ENCODE peak calls at places on chromosomes 16 and 17, in ten cellular contexts. One of them, this sample, is unnamed.

GRCh38 chr16:2033057-2033911 is 6.6 kb downstream of the NHERF2 start:
- DNase-seq in heart left ventricle: peak
- DNase-seq in body of pancreas: no peak
- DNase-seq in mesendoderm: peak
- DNase-seq in thyroid gland: no peak
- DNase-seq in CD8-positive, alpha-beta memory T cell: no peak
- DNase-seq in tibial artery: peak
- DNase-seq in GM06990: no peak
- DNase-seq in neural progenitor cell: peak
- DNase-seq in OCI-LY7: no peak
- DNase-seq in this sample: no peak

GRCh38 chr16:11384184-11384955 is 39.1 kb downstream of the RMI2 start:
- DNase-seq in heart left ventricle: peak
- DNase-seq in body of pancreas: no peak
- DNase-seq in mesendoderm: no peak
- DNase-seq in thyroid gland: no peak
- DNase-seq in CD8-positive, alpha-beta memory T cell: no peak
- DNase-seq in tibial artery: no peak
- DNase-seq in GM06990: no peak
- DNase-seq in neural progenitor cell: no peak
- DNase-seq in OCI-LY7: no peak
- DNase-seq in this sample: no peak

GRCh38 chr16:9966569-9967157 is 215.6 kb downstream of the GRIN2A start:
- DNase-seq in heart left ventricle: no peak
- DNase-seq in body of pancreas: no peak
- DNase-seq in mesendoderm: peak
- DNase-seq in thyroid gland: no peak
- DNase-seq in CD8-positive, alpha-beta memory T cell: no peak
- DNase-seq in tibial artery: no peak
- DNase-seq in GM06990: peak
- DNase-seq in neural progenitor cell: no peak
- DNase-seq in OCI-LY7: no peak
- DNase-seq in this sample: no peak

GRCh38 chr16:782263-782662 is 5.9 kb downstream of the RPUSD1 start:
- DNase-seq in heart left ventricle: no peak
- DNase-seq in body of pancreas: no peak
- DNase-seq in mesendoderm: no peak
- DNase-seq in thyroid gland: no peak
- DNase-seq in CD8-positive, alpha-beta memory T cell: no peak
- DNase-seq in tibial artery: no peak
- DNase-seq in GM06990: no peak
- DNase-seq in neural progenitor cell: no peak
- DNase-seq in OCI-LY7: no peak
- DNase-seq in this sample: no peak

GRCh38 chr17:2703181-2703580 is 8.4 kb downstream of the CLUH start:
- DNase-seq in heart left ventricle: peak
- DNase-seq in body of pancreas: no peak
- DNase-seq in mesendoderm: no peak
- DNase-seq in thyroid gland: peak
- DNase-seq in CD8-positive, alpha-beta memory T cell: no peak
- DNase-seq in tibial artery: no peak
- DNase-seq in GM06990: no peak
- DNase-seq in neural progenitor cell: no peak
- DNase-seq in OCI-LY7: no peak
- DNase-seq in this sample: no peak

GRCh38 chr16:85717393-85718152 is 28.8 kb upstream of the GINS2 start:
- DNase-seq in heart left ventricle: peak
- DNase-seq in body of pancreas: peak
- DNase-seq in mesendoderm: peak
- DNase-seq in thyroid gland: peak
- DNase-seq in CD8-positive, alpha-beta memory T cell: peak
- DNase-seq in tibial artery: no peak
- DNase-seq in GM06990: peak
- DNase-seq in neural progenitor cell: peak
- DNase-seq in OCI-LY7: peak
- DNase-seq in this sample: no peak

GRCh38 chr17:39676198-39676819 is 8.1 kb downstream of the PNMT start:
- DNase-seq in heart left ventricle: peak
- DNase-seq in body of pancreas: peak
- DNase-seq in mesendoderm: no peak
- DNase-seq in thyroid gland: peak
- DNase-seq in CD8-positive, alpha-beta memory T cell: peak
- DNase-seq in tibial artery: peak
- DNase-seq in GM06990: peak
- DNase-seq in neural progenitor cell: no peak
- DNase-seq in OCI-LY7: peak
- DNase-seq in this sample: no peak

GRCh38 chr17:44900894-44901293 is 1.6 kb upstream of the EFTUD2 start:
- DNase-seq in heart left ventricle: no peak
- DNase-seq in body of pancreas: no peak
- DNase-seq in mesendoderm: no peak
- DNase-seq in thyroid gland: peak
- DNase-seq in CD8-positive, alpha-beta memory T cell: no peak
- DNase-seq in tibial artery: peak
- DNase-seq in GM06990: no peak
- DNase-seq in neural progenitor cell: no peak
- DNase-seq in OCI-LY7: no peak
- DNase-seq in this sample: peak

DNA sequence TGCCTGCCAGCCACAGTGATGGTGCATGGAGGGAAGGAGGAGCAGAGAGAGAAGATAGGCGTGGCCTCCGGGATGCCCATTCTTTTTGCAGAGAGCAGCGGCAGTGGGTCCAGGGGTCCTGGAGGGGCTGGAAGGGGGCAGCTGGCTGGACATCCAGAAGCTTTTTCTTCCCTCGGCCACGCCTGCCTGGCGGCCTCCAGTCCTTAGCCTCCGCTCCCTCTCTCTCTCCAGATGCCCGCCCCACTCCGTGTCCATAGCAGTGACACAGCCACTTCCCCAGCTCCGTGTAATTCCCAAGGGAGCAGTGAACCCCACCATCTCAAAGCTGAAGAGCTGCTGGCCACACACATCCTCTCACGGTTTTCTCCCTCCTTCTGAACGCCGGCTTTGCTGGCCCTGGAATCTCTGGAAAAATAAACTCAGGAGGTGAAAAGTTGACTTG is 26.3 kb upstream of the CDC42EP4 start:
- DNase-seq in heart left ventricle: no peak
- DNase-seq in body of pancreas: no peak
- DNase-seq in mesendoderm: no peak
- DNase-seq in thyroid gland: peak
- DNase-seq in CD8-positive, alpha-beta memory T cell: no peak
- DNase-seq in tibial artery: peak
- DNase-seq in GM06990: no peak
- DNase-seq in neural progenitor cell: no peak
- DNase-seq in OCI-LY7: no peak
- DNase-seq in this sample: no peak
- H3K4me3 ChIP-seq in heart left ventricle: no peak
- H3K4me3 ChIP-seq in body of pancreas: no peak
- H3K4me3 ChIP-seq in mesendoderm: no peak
- H3K4me3 ChIP-seq in thyroid gland: no peak
- H3K4me3 ChIP-seq in CD8-positive, alpha-beta memory T cell: no peak
- H3K4me3 ChIP-seq in tibial artery: peak
- H3K4me3 ChIP-seq in GM06990: no peak
- H3K4me3 ChIP-seq in neural progenitor cell: no peak
- H3K4me3 ChIP-seq in OCI-LY7: no peak
- H3K4me3 ChIP-seq in this sample: peak

GRCh38 chr17:80889231-80889896 is 102.3 kb upstream of the CHMP6 start:
- DNase-seq in heart left ventricle: no peak
- DNase-seq in body of pancreas: no peak
- DNase-seq in mesendoderm: no peak
- DNase-seq in thyroid gland: no peak
- DNase-seq in CD8-positive, alpha-beta memory T cell: no peak
- DNase-seq in tibial artery: no peak
- DNase-seq in GM06990: no peak
- DNase-seq in neural progenitor cell: no peak
- DNase-seq in OCI-LY7: no peak
- DNase-seq in this sample: no peak

GRCh38 chr17:80889897-80890550 is 101.6 kb upstream of the CHMP6 start:
- DNase-seq in heart left ventricle: no peak
- DNase-seq in body of pancreas: no peak
- DNase-seq in mesendoderm: no peak
- DNase-seq in thyroid gland: no peak
- DNase-seq in CD8-positive, alpha-beta memory T cell: peak
- DNase-seq in tibial artery: no peak
- DNase-seq in GM06990: no peak
- DNase-seq in neural progenitor cell: no peak
- DNase-seq in OCI-LY7: no peak
- DNase-seq in this sample: no peak

GRCh38 chr17:80892019-80892855 is 99.4 kb upstream of the CHMP6 start:
- DNase-seq in heart left ventricle: peak
- DNase-seq in body of pancreas: no peak
- DNase-seq in mesendoderm: no peak
- DNase-seq in thyroid gland: no peak
- DNase-seq in CD8-positive, alpha-beta memory T cell: peak
- DNase-seq in tibial artery: peak
- DNase-seq in GM06990: peak
- DNase-seq in neural progenitor cell: no peak
- DNase-seq in OCI-LY7: no peak
- DNase-seq in this sample: peak

GRCh38 chr17:80891096-80892018 is 100.3 kb upstream of the CHMP6 start:
- DNase-seq in heart left ventricle: peak
- DNase-seq in body of pancreas: no peak
- DNase-seq in mesendoderm: no peak
- DNase-seq in thyroid gland: no peak
- DNase-seq in CD8-positive, alpha-beta memory T cell: peak
- DNase-seq in tibial artery: peak
- DNase-seq in GM06990: peak
- DNase-seq in neural progenitor cell: no peak
- DNase-seq in OCI-LY7: no peak
- DNase-seq in this sample: peak

DNA sequence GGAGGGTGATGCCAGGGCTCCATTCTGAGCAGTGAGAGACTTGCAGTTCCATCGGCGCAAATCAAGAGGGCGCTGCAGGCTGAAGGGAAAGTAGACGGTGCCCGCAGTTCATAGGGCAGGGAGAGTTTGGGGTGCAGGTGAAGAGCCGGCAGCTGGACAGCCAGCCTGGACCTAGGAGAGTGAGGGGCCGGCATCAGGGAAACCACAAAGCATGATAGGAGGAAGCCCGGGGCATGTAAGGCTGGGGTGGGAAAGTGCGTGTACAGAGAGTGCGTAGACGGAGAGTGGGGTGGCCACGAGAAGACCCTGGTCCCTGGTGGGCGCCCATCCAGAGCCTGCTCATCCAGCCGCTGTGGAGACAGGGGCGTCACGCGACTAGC is 101.1 kb upstream of the CHMP6 start:
- DNase-seq in heart left ventricle: no peak
- DNase-seq in body of pancreas: no peak
- DNase-seq in mesendoderm: no peak
- DNase-seq in thyroid gland: no peak
- DNase-seq in CD8-positive, alpha-beta memory T cell: no peak
- DNase-seq in tibial artery: no peak
- DNase-seq in GM06990: no peak
- DNase-seq in neural progenitor cell: no peak
- DNase-seq in OCI-LY7: no peak
- DNase-seq in this sample: no peak
- H3K4me3 ChIP-seq in heart left ventricle: no peak
- H3K4me3 ChIP-seq in body of pancreas: no peak
- H3K4me3 ChIP-seq in mesendoderm: no peak
- H3K4me3 ChIP-seq in thyroid gland: no peak
- H3K4me3 ChIP-seq in CD8-positive, alpha-beta memory T cell: peak
- H3K4me3 ChIP-seq in tibial artery: no peak
- H3K4me3 ChIP-seq in GM06990: peak
- H3K4me3 ChIP-seq in neural progenitor cell: no peak
- H3K4me3 ChIP-seq in OCI-LY7: no peak
- H3K4me3 ChIP-seq in this sample: no peak

DNA sequence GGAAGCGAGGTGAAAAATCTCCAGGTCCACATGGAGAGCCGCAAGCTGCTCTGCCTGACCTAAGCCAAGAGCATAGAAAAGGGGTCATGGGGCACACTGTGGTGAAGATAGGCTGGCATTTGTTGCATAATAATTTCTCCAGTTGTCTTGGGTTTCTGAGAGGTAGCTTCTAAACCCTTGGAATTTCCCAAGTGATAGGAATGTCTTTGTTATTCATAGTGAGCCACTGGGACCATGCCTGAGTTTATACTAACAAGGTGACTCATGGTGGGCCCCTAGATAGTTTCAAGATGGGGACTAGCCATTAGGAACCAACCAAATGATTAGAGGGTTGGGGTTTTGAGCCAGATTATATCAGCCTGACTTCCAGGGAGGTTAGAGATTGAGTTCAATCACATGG is 25.6 kb downstream of the SOST start:
- DNase-seq in heart left ventricle: no peak
- DNase-seq in body of pancreas: no peak
- DNase-seq in mesendoderm: peak
- DNase-seq in thyroid gland: no peak
- DNase-seq in CD8-positive, alpha-beta memory T cell: no peak
- DNase-seq in tibial artery: no peak
- DNase-seq in GM06990: no peak
- DNase-seq in neural progenitor cell: no peak
- DNase-seq in OCI-LY7: no peak
- DNase-seq in this sample: peak
- H3K4me3 ChIP-seq in heart left ventricle: no peak
- H3K4me3 ChIP-seq in body of pancreas: no peak
- H3K4me3 ChIP-seq in mesendoderm: no peak
- H3K4me3 ChIP-seq in thyroid gland: no peak
- H3K4me3 ChIP-seq in CD8-positive, alpha-beta memory T cell: no peak
- H3K4me3 ChIP-seq in tibial artery: no peak
- H3K4me3 ChIP-seq in GM06990: no peak
- H3K4me3 ChIP-seq in neural progenitor cell: no peak
- H3K4me3 ChIP-seq in OCI-LY7: no peak
- H3K4me3 ChIP-seq in this sample: no peak

DNA sequence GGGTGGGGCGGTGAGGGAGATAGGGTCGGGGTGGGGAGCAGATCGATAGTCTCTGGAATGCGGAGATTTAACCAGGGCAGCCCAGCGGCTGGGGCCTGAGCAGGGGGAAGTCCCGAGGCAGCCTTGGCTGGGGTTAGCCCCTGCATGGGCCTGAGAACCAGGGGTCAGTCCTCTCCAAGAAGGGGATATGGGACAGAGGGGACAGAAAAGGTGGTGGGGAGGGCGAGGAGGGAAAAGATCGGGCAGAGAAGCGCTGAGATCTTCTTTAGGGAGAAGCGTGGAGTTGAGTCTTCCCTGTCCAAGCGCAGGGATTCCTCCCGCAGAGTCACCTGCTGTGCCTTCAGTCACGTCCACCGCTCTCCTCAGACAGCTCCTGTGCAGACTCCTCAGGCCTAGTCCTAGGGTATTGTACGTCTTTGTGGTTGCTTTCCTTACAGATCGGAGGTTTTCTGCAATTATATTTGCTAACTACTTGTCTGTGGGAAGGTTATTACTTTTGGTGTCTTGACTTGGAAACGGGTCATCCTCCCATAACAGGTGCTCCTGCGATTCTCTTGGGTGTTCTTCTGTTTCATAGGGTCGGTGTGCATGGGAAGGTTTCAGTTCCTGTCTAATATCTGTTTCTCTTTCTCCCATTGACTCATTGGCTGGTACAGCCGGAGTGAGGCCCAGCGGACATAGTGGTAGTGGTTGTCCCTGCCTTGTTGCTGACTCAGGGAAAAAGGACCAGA is 952 bp downstream of the CD300A start:
- DNase-seq in heart left ventricle: no peak
- DNase-seq in body of pancreas: no peak
- DNase-seq in mesendoderm: no peak
- DNase-seq in thyroid gland: no peak
- DNase-seq in CD8-positive, alpha-beta memory T cell: no peak
- DNase-seq in tibial artery: no peak
- DNase-seq in GM06990: peak
- DNase-seq in neural progenitor cell: peak
- DNase-seq in OCI-LY7: peak
- DNase-seq in this sample: no peak
- H3K4me3 ChIP-seq in heart left ventricle: no peak
- H3K4me3 ChIP-seq in body of pancreas: no peak
- H3K4me3 ChIP-seq in mesendoderm: no peak
- H3K4me3 ChIP-seq in thyroid gland: no peak
- H3K4me3 ChIP-seq in CD8-positive, alpha-beta memory T cell: peak
- H3K4me3 ChIP-seq in tibial artery: peak
- H3K4me3 ChIP-seq in GM06990: peak
- H3K4me3 ChIP-seq in neural progenitor cell: no peak
- H3K4me3 ChIP-seq in OCI-LY7: peak
- H3K4me3 ChIP-seq in this sample: no peak

This sample was measured in AG04450.